ENCODE peak calls at places on chromosome 11, in four cellular contexts. O is activated naive CD4-positive, alpha-beta T cell; H is activated naive CD8-positive, alpha-beta T cell treated with anti-CD3 and anti-CD28 coated beads for 36 hours; J is tibial nerve. Z is an unnamed sample.

GRCh38 chr11:126304457-126305072 is 705 bp downstream of the DCPS start:
- DNase-seq in O (no peak), H (no peak), J (no peak), Z (no peak)

GRCh38 chr11:30147293-30147692 is 83.5 kb upstream of the FSHB start:
- DNase-seq in O (no peak), H (no peak), J (no peak), Z (no peak)

GRCh38 chr11:110907629-110908028 is 195.4 kb upstream of the ARHGAP20 start:
- DNase-seq in O (no peak), H (no peak), J (no peak), Z (no peak)

GRCh38 chr11:33735426-33736147 is 636 bp downstream of the CD59 start:
- DNase-seq in O (no peak), H (peak), J (no peak), Z (peak)

GRCh38 chr11:14974021-14974698 is 2.0 kb upstream of the CALCA start:
- DNase-seq in O (no peak), H (no peak), J (no peak), Z (no peak)

GRCh38 chr11:44199816-44200215 is 104.3 kb downstream of the EXT2 start:
- DNase-seq in O (no peak), H (no peak), J (no peak), Z (no peak)

GRCh38 chr11:36030707-36031365 is 87.0 kb downstream of the LDLRAD3 start:
- DNase-seq in O (no peak), H (no peak), J (no peak), Z (no peak)

GRCh38 chr11:40292636-40293585 is 1166.5 kb downstream of the LRRC4C start:
- DNase-seq in O (no peak), H (no peak), J (no peak), Z (peak)

GRCh38 chr11:35593143-35593542 is 25.1 kb upstream of the FJX1 start:
- DNase-seq in O (no peak), H (no peak), J (no peak), Z (no peak)

GRCh38 chr11:74672956-74673895 is 58.0 kb downstream of the CHRDL2 start:
- DNase-seq in O (no peak), H (no peak), J (no peak), Z (peak)

GRCh38 chr11:12723410-12724297 is 49.4 kb downstream of the TEAD1 start:
- DNase-seq in O (no peak), H (no peak), J (no peak), Z (no peak)

GRCh38 chr11:110833033-110833484 is 120.8 kb upstream of the ARHGAP20 start:
- DNase-seq in O (no peak), H (no peak), J (no peak), Z (no peak)

GRCh38 chr11:104198576-104198975 is 34.6 kb upstream of the PDGFD start:
- DNase-seq in O (no peak), H (no peak), J (no peak), Z (no peak)

GRCh38 chr11:64248578-64248977 is 1.8 kb upstream of the PPP1R14B start:
- DNase-seq in O (no peak), H (no peak), J (no peak), Z (no peak)

GRCh38 chr11:79047356-79047755 is 393.5 kb downstream of the TENM4 start:
- DNase-seq in O (no peak), H (no peak), J (no peak), Z (no peak)

GRCh38 chr11:13292970-13293369 is 15.4 kb downstream of the BMAL1 start:
- DNase-seq in O (no peak), H (no peak), J (no peak), Z (no peak)

GRCh38 chr11:83508804-83509203 is 222.6 kb upstream of the CCDC90B start:
- DNase-seq in O (no peak), H (no peak), J (no peak), Z (no peak)

GRCh38 chr11:47998733-47999359 is 18.5 kb downstream of the PTPRJ start:
- DNase-seq in O (no peak), H (no peak), J (no peak), Z (peak)

Z was measured in kidney.